ENCODE peak calls at places on chromosomes 7 and 10, in ten cellular contexts. V, N, X, D, W, Y, I, B, F and O are unnamed samples.

GRCh38 chr10:128853537-128853936 is 613.5 kb upstream of the MGMT start:
- DNase-seq in V (no peak), N (no peak), X (no peak), D (no peak), W (no peak), Y (no peak), I (no peak), B (no peak), F (no peak), O (no peak)

GRCh38 chr10:7659560-7659959 is 7.2 kb downstream of the ITIH5 start:
- DNase-seq in V (no peak), N (peak), X (no peak), D (no peak), W (no peak), Y (no peak), I (no peak), B (no peak), F (no peak), O (no peak)

GRCh38 chr10:99368646-99369045 is 39.5 kb downstream of the CNNM1 start:
- DNase-seq in V (no peak), N (no peak), X (no peak), D (peak), W (no peak), Y (no peak), I (no peak), B (no peak), F (no peak), O (no peak)

GRCh38 chr10:70809726-70810125 is 6.0 kb upstream of the SGPL1 start:
- DNase-seq in V (no peak), N (no peak), X (no peak), D (no peak), W (no peak), Y (no peak), I (no peak), B (no peak), F (no peak), O (peak)

GRCh38 chr10:67696029-67696428 is at the start of gene CTNNA3:
- DNase-seq in V (no peak), N (no peak), X (peak), D (no peak), W (no peak), Y (no peak), I (no peak), B (no peak), F (no peak), O (no peak)

GRCh38 chr7:43954524-43955228 is 28.4 kb downstream of the UBE2D4 start:
- DNase-seq in V (no peak), N (peak), X (peak), D (peak), W (peak), Y (peak), I (no peak), B (peak), F (peak), O (peak)

GRCh38 chr7:76340617-76341131 is 18.1 kb downstream of the YWHAG start:
- DNase-seq in V (no peak), N (no peak), X (no peak), D (no peak), W (no peak), Y (peak), I (no peak), B (no peak), F (no peak), O (peak)

GRCh38 chr7:41880107-41880506 is 177.2 kb upstream of the INHBA start:
- DNase-seq in V (no peak), N (peak), X (no peak), D (peak), W (no peak), Y (peak), I (no peak), B (no peak), F (no peak), O (peak)

GRCh38 chr7:11412036-11412435 is 420.0 kb downstream of the THSD7A start:
- DNase-seq in V (no peak), N (no peak), X (no peak), D (no peak), W (no peak), Y (no peak), I (no peak), B (no peak), F (no peak), O (no peak)

GRCh38 chr7:27235387-27236052 is 7.1 kb upstream of the EVX1 start:
- DNase-seq in V (peak), N (peak), X (peak), D (no peak), W (peak), Y (no peak), I (no peak), B (no peak), F (peak), O (peak)
- H3K4me3 ChIP-seq in V (peak), N (peak), X (no peak), D (peak), W (peak), Y (peak), I (no peak), B (peak), F (peak), O (peak)

GRCh38 chr7:33130184-33130583 is 820 bp downstream of the BBS9 start:
- DNase-seq in V (no peak), N (no peak), X (no peak), D (no peak), W (no peak), Y (no peak), I (no peak), B (no peak), F (peak), O (peak)
- H3K4me3 ChIP-seq in V (peak), N (peak), X (peak), D (peak), W (no peak), Y (peak), I (peak), B (peak), F (peak), O (peak)

DNA sequence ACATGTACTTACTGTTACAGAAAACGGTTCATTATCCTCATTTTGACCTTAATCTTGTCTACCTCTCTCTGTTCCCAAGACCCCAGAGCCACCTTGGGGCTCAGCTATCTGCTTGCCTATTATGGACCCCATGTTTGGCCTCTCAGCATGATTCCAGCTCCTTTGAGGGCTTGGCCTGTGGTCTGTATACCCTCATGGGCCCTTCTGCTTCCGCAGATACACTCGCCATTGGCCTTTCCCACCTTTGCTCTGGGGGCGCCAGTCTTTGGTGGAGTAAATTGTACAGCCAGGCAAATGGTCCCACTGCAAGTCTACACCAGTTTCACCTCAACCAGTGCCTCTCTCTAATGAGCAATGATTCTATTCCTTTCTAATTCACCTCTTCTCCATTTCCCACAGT is 109.2 kb upstream of the ZNF746 start:
- DNase-seq in V (no peak), N (no peak), X (no peak), D (no peak), W (no peak), Y (no peak), I (no peak), B (no peak), F (no peak), O (no peak)
- H3K4me3 ChIP-seq in V (no peak), N (no peak), X (no peak), D (no peak), W (no peak), Y (no peak), I (no peak), B (no peak), F (no peak), O (no peak)

GRCh38 chr10:125727436-125727835 is 7.9 kb downstream of the EDRF1 start:
- DNase-seq in V (no peak), N (no peak), X (no peak), D (no peak), W (no peak), Y (no peak), I (no peak), B (no peak), F (no peak), O (no peak)
- H3K4me3 ChIP-seq in V (no peak), N (no peak), X (no peak), D (no peak), W (no peak), Y (no peak), I (no peak), B (no peak), F (no peak), O (no peak)

DNA sequence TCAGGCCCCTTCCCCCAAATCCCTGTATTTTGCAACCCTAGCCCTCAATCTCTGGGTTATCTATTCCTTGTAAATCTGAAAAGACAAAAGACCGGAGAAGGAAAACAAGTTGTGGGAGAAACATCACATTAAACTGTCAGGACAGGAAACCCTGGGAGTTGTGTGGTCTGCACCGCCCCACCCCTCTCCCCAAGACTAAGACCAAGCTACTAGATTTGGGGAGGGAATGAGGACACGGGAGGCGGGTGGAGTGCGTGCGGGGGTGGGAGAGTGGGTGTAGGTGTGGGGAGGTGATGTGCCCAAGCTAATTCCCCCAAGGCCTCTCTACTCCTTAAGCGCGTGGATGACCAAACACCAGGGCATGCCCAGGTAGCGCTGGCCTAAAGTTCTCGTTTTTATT is 1.3 kb downstream of the JCAD start:
- DNase-seq in V (no peak), N (no peak), X (no peak), D (no peak), W (no peak), Y (no peak), I (no peak), B (no peak), F (no peak), O (peak)
- H3K4me3 ChIP-seq in V (peak), N (peak), X (no peak), D (peak), W (no peak), Y (peak), I (no peak), B (peak), F (peak), O (peak)

GRCh38 chr10:123150229-123150985 is 2.5 kb downstream of the HMX2 start:
- DNase-seq in V (no peak), N (peak), X (no peak), D (no peak), W (no peak), Y (no peak), I (no peak), B (no peak), F (no peak), O (no peak)
- H3K4me3 ChIP-seq in V (peak), N (no peak), X (peak), D (no peak), W (peak), Y (no peak), I (peak), B (peak), F (peak), O (no peak)

GRCh38 chr10:95628786-95629185 is 27.7 kb downstream of the ALDH18A1 start:
- DNase-seq in V (no peak), N (peak), X (no peak), D (peak), W (peak), Y (no peak), I (no peak), B (no peak), F (no peak), O (peak)
- H3K4me3 ChIP-seq in V (no peak), N (no peak), X (no peak), D (no peak), W (no peak), Y (no peak), I (no peak), B (no peak), F (no peak), O (no peak)

GRCh38 chr7:74084722-74085578 is 1.3 kb downstream of the LIMK1 start:
- DNase-seq in V (no peak), N (no peak), X (no peak), D (no peak), W (no peak), Y (no peak), I (no peak), B (no peak), F (peak), O (no peak)
- H3K4me3 ChIP-seq in V (peak), N (peak), X (peak), D (peak), W (peak), Y (peak), I (peak), B (peak), F (peak), O (peak)